ENCODE peak calls at places on chromosomes 5 and 9, in five cellular contexts. O is mesendoderm, M is mesenchymal stem cell, X is neuronal stem cell, B is IMR-90. D is an unnamed sample.

GRCh38 chr5:41843456-41844112 is 26.6 kb downstream of the OXCT1 start:
- DNase-seq in O (peak), M (peak), X (peak), B (peak), D (no peak)

GRCh38 chr5:65817936-65818335 is 95.9 kb downstream of the NLN start:
- DNase-seq in O (no peak), X (no peak), B (no peak), M (no peak), D (no peak)

GRCh38 chr5:72141440-72142271 is 34.4 kb downstream of the MAP1B start:
- DNase-seq in B (peak), M (peak), O (no peak), X (no peak), D (no peak)

GRCh38 chr5:1654786-1655495 is 131.2 kb upstream of the LPCAT1 start:
- DNase-seq in M (no peak), B (no peak), O (no peak), X (no peak), D (peak)

GRCh38 chr5:127906562-127907204 is 176.9 kb upstream of the SLC12A2 start:
- DNase-seq in M (no peak), B (no peak), O (no peak), X (no peak), D (no peak)

GRCh38 chr5:13957032-13957645 is 12.7 kb upstream of the DNAH5 start:
- DNase-seq in M (peak), O (peak), B (peak), X (peak), D (no peak)

GRCh38 chr5:173474881-173475287 is 141.6 kb downstream of the BOD1 start:
- DNase-seq in O (no peak), M (peak), B (peak), X (no peak), D (no peak)

GRCh38 chr5:32587067-32587551 is 1.8 kb downstream of the SUB1 start:
- DNase-seq in B (no peak), X (no peak), M (no peak), O (no peak), D (no peak)

GRCh38 chr9:99180199-99180598 is 41.5 kb downstream of the ALG2 start:
- DNase-seq in B (no peak), O (no peak), M (no peak), X (no peak), D (no peak)

GRCh38 chr9:82105729-82106128 is 117.2 kb downstream of the SPATA31D1 start:
- DNase-seq in M (no peak), B (no peak), O (peak), X (no peak), D (no peak)

GRCh38 chr5:127452626-127453025 is 64.8 kb upstream of the PRRC1 start:
- DNase-seq in M (no peak), X (no peak), O (no peak), B (no peak), D (no peak)

GRCh38 chr5:163718256-163718655 is 212.8 kb downstream of the MAT2B start:
- DNase-seq in B (no peak), O (no peak), X (no peak), M (no peak), D (no peak)

GRCh38 chr5:139416651-139417050 is 12.8 kb upstream of the SPATA24 start:
- DNase-seq in M (peak), B (no peak), X (no peak), O (no peak), D (no peak)

GRCh38 chr5:54063817-54064216 is 246.6 kb downstream of the ARL15 start:
- DNase-seq in M (peak), B (peak), X (no peak), O (no peak), D (no peak)

GRCh38 chr5:2690293-2690692 is 61.2 kb downstream of the IRX2 start:
- DNase-seq in B (no peak), M (no peak), X (no peak), O (no peak), D (no peak)

GRCh38 chr5:98736753-98737152 is 36.7 kb upstream of the RGMB start:
- DNase-seq in X (no peak), M (no peak), O (no peak), B (no peak), D (no peak)

GRCh38 chr9:89610391-89610925 is 5.6 kb downstream of the GADD45G start:
- DNase-seq in M (no peak), O (no peak), X (no peak), B (no peak), D (no peak)

GRCh38 chr5:76393035-76393680 is 9.9 kb upstream of the IQGAP2 start:
- DNase-seq in B (no peak), X (no peak), M (no peak), O (no peak), D (no peak)

GRCh38 chr9:107213561-107214028 is 69.5 kb upstream of the RAD23B start:
- DNase-seq in X (no peak), O (peak), M (peak), B (peak), D (no peak)

GRCh38 chr5:60843693-60844428 is at the start of gene ELOVL7:
- DNase-seq in M (peak), B (peak), O (peak), X (peak), D (peak)

GRCh38 chr5:34447424-34447823 is 208.7 kb upstream of the RAI14 start:
- DNase-seq in O (no peak), X (no peak), M (no peak), B (no peak), D (no peak)

GRCh38 chr5:125612356-125613149 is 810.7 kb upstream of the GRAMD2B start:
- DNase-seq in O (no peak), B (no peak), M (no peak), X (no peak), D (no peak)

GRCh38 chr9:123556464-123557435 is 200.8 kb downstream of the CRB2 start:
- DNase-seq in O (peak), M (no peak), X (no peak), B (peak), D (no peak)

GRCh38 chr5:108382784-108383358 is 973 bp upstream of the FBXL17 start:
- DNase-seq in O (peak), M (peak), X (peak), B (peak), D (no peak)

GRCh38 chr5:60447488-60447920 is 252.5 kb downstream of the DEPDC1B start:
- DNase-seq in B (no peak), M (no peak), X (no peak), O (no peak), D (no peak)

GRCh38 chr9:30075451-30076199 is 2308.8 kb upstream of the ACO1 start:
- DNase-seq in X (no peak), B (no peak), M (peak), O (peak), D (no peak)

GRCh38 chr5:62575556-62575955 is 3.1 kb upstream of the LRRC70 start:
- DNase-seq in M (no peak), B (no peak), O (no peak), X (no peak), D (no peak)

GRCh38 chr5:179820483-179821297 is at the start of gene SQSTM1:
- DNase-seq in M (peak), X (peak), O (peak), B (peak), D (peak)

GRCh38 chr5:134127988-134128647 is 13.6 kb downstream of the TCF7 start:
- DNase-seq in M (no peak), O (no peak), B (no peak), X (no peak), D (no peak)

GRCh38 chr9:16138961-16139441 is 586.2 kb downstream of the CCDC171 start:
- DNase-seq in X (no peak), B (peak), O (no peak), M (peak), D (no peak)
- H2AK5ac ChIP-seq in X (no peak), B (peak), O (no peak), M (no peak), D (no peak)

GRCh38 chr9:35035851-35036701 is 36.3 kb downstream of the VCP start:
- DNase-seq in X (no peak), B (peak), O (no peak), M (no peak), D (peak)
- H3K23ac ChIP-seq in X (no peak), B (peak), O (no peak), M (no peak), D (no peak)

DNA sequence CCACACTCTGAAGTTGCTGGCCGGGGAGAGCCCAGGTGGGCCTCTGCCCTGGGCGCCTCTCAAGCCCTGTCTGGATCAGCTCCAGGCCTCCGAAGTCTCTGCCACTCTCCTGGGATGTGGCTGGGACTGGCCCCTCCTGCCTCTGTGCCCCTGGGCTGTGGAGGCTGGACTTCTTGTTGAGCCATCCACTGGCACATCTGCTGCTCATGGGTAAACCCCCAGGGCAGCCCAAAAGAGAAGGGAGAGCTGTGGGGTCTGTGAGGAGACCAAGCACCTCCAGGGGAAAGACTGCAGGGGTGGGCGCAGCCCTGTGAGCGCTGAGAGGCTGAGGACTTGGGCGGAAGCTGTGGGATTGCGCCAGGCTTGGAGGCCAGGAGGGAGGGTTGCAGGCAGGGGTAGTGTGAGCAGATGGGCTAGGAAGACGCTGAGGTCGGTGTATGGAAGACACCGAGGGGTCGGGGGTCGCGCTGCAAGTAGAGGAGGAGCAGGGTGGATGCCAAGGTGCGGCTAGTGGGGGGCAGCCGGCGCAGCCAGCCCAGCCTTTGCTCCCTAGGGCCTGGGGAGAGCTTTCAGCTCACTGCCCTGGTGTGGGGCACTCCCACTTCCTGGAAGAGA is 118.1 kb downstream of the WNK2 start:
- DNase-seq in X (no peak), B (no peak), O (no peak), M (no peak), D (peak)
- H2AK5ac ChIP-seq in X (peak), B (no peak), O (no peak), M (no peak), D (no peak)

DNA sequence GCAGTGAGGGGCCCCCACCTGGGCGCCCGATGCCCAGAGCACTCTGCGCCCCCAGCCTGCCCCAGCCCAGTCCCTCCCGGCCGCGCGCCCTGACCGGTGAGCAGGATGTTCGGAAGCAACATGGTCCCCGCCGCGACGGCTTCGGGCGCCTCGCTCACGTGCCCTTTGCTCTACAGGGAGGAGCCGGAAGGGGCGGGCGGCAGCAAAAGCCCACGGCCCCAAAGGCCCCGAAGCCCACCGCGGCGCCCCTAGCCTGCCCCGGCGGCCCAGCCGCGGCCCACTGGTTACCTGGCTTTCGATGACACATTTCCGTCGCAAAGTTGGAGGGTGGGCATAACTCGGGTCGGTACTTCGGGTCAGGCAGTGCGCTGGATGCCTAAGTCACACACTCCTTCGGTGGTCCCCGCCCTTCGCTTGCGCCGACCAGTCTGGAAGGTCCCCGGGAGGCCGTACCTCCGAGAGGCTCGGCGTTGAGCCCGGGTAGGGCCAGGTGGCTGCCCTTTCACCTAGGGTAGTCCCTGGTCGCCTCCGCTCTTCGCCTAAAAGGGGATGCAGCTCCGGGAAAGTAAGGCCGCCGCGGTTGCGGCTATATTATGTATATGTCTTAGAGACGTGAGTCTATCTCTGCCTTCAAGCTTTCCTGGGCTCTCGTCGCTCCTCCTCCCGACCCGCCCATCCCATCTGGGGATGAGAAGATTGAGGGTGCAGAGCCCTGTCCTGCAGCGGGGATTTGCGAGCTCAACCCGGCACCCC is at the start of the genes AK6, RAD17 and TAF9:
- DNase-seq in O (peak), B (peak), M (peak), X (peak), D (peak)
- H3K23ac ChIP-seq in O (no peak), B (peak), M (no peak), X (peak), D (no peak)

DNA sequence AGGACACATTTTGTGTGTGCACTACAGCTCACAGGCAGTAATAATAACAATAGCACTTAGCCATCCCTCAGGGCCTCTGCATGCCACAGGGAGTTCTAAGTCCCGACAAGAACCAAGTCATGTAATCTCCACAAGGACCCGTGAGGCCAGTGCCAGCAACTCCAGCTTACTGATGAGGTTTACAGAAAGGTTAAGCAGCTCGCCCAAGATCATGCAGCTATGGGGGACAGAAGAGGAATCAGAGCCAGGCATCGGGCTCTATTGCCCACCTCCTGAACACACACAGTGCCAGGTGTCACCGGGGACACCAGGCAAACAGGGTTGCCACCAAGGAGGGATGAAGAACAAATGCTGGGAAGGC is 91.4 kb downstream of the ROR2 start:
- DNase-seq in B (no peak), M (no peak), X (no peak), O (peak), D (no peak)
- H2AK5ac ChIP-seq in B (no peak), M (no peak), X (peak), O (no peak), D (no peak)

GRCh38 chr9:135650408-135650807 is 11.1 kb upstream of the GLT6D1 start:
- DNase-seq in M (no peak), X (no peak), B (no peak), O (no peak), D (no peak)
- H3K23ac ChIP-seq in M (no peak), X (peak), B (no peak), O (no peak), D (no peak)

GRCh38 chr5:124309241-124309977 is 437.0 kb downstream of the ZNF608 start:
- DNase-seq in M (no peak), X (no peak), B (no peak), O (peak), D (peak)
- H2AK5ac ChIP-seq in M (no peak), X (no peak), B (no peak), O (no peak), D (no peak)

GRCh38 chr9:21331676-21332402 is 3.4 kb downstream of the KLHL9 start:
- DNase-seq in B (peak), O (no peak), M (no peak), X (no peak), D (no peak)

GRCh38 chr9:21336467-21336866 is 1.3 kb upstream of the KLHL9 start:
- DNase-seq in O (peak), X (no peak), M (no peak), B (no peak), D (no peak)

GRCh38 chr9:21334969-21335632 is at the start of gene KLHL9:
- DNase-seq in O (peak), X (peak), B (peak), M (peak), D (peak)

GRCh38 chr9:21334603-21334968 is 618 bp downstream of the KLHL9 start:
- DNase-seq in M (no peak), B (peak), O (no peak), X (peak), D (no peak)
- H3K23ac ChIP-seq in M (no peak), B (peak), O (no peak), X (no peak), D (no peak)

GRCh38 chr9:129889461-129889935 is 54.2 kb downstream of the USP20 start:
- DNase-seq in X (no peak), B (no peak), M (no peak), O (no peak), D (peak)
- H2AK5ac ChIP-seq in X (no peak), B (peak), M (no peak), O (peak), D (no peak)